ENCODE peak calls at places on chromosomes 12 and 14, in seven cellular contexts. G, V, U, Z, Y, M and F are unnamed samples.

GRCh38 chr12:131929530-131930456 is 717 bp downstream of the PUS1 start:
- DNase-seq in G (no peak), V (no peak), U (no peak), Z (peak), Y (no peak), M (peak), F (no peak)

GRCh38 chr12:95099270-95099790 is 25.9 kb upstream of the NR2C1 start:
- DNase-seq in G (no peak), V (no peak), U (no peak), Z (no peak), Y (no peak), M (no peak), F (no peak)

GRCh38 chr14:96104469-96105057 is 65.4 kb downstream of the C14orf132 start:
- DNase-seq in G (no peak), V (peak), U (peak), Z (no peak), Y (no peak), M (peak), F (no peak)

GRCh38 chr14:55411426-55412389 is at the start of gene ATG14:
- DNase-seq in G (peak), V (no peak), U (peak), Z (peak), Y (peak), M (peak), F (peak)

GRCh38 chr12:57210926-57211700 is 5.5 kb upstream of the NXPH4 start:
- DNase-seq in G (no peak), V (no peak), U (no peak), Z (no peak), Y (no peak), M (peak), F (no peak)

GRCh38 chr12:81518638-81519037 is 240.5 kb downstream of the PPFIA2 start:
- DNase-seq in G (no peak), V (no peak), U (no peak), Z (no peak), Y (no peak), M (no peak), F (no peak)

GRCh38 chr12:112929715-112930114 is 8.6 kb upstream of the OAS3 start:
- DNase-seq in G (no peak), V (no peak), U (no peak), Z (no peak), Y (no peak), M (no peak), F (no peak)

GRCh38 chr12:65958456-65958855 is 134.2 kb downstream of the HMGA2 start:
- DNase-seq in G (no peak), V (no peak), U (no peak), Z (no peak), Y (no peak), M (no peak), F (no peak)

GRCh38 chr12:92162079-92162478 is 16.4 kb upstream of the BTG1 start:
- DNase-seq in G (no peak), V (no peak), U (no peak), Z (no peak), Y (no peak), M (no peak), F (no peak)

GRCh38 chr12:110039085-110039807 is 9.1 kb downstream of the C12orf76 start:
- DNase-seq in G (no peak), V (peak), U (no peak), Z (no peak), Y (no peak), M (no peak), F (no peak)

GRCh38 chr14:50067723-50068495 is 48.5 kb downstream of the VCPKMT start:
- DNase-seq in G (no peak), V (no peak), U (no peak), Z (no peak), Y (no peak), M (no peak), F (no peak)

GRCh38 chr14:35558680-35559079 is 24.7 kb downstream of the INSM2 start:
- DNase-seq in G (no peak), V (no peak), U (no peak), Z (no peak), Y (peak), M (no peak), F (peak)

GRCh38 chr14:99143793-99144192 is 128.2 kb downstream of the BCL11B start:
- DNase-seq in G (no peak), V (no peak), U (no peak), Z (no peak), Y (no peak), M (no peak), F (no peak)

GRCh38 chr12:4251228-4251891 is 22.2 kb upstream of the CCND2 start:
- DNase-seq in G (no peak), V (no peak), U (no peak), Z (no peak), Y (no peak), M (no peak), F (no peak)